ENCODE peak calls at places on chromosomes 5 and 9, in ten cellular contexts. One of them, this sample, is unnamed.

GRCh38 chr5:6705959-6706358 is 7.3 kb upstream of the TENT4A start:
- DNase-seq in K562: no peak
- DNase-seq in astrocyte of the cerebellum: no peak
- DNase-seq in astrocyte of the spinal cord: no peak
- DNase-seq in suprapubic skin: no peak
- DNase-seq in AG04450: no peak
- DNase-seq in RWPE1: no peak
- DNase-seq in SK-N-SH: no peak
- DNase-seq in upper lobe of right lung: no peak
- DNase-seq in HFFc6: no peak
- DNase-seq in this sample: peak; percentile 29

GRCh38 chr9:35398651-35399335 is 91.1 kb upstream of the RUSC2 start:
- DNase-seq in K562: no peak
- DNase-seq in astrocyte of the cerebellum: no peak
- DNase-seq in astrocyte of the spinal cord: no peak
- DNase-seq in suprapubic skin: no peak
- DNase-seq in AG04450: no peak
- DNase-seq in RWPE1: no peak
- DNase-seq in SK-N-SH: no peak
- DNase-seq in upper lobe of right lung: no peak
- DNase-seq in HFFc6: no peak
- DNase-seq in this sample: no peak

GRCh38 chr5:35877655-35878054 is 21.0 kb downstream of the IL7R start:
- DNase-seq in K562: no peak
- DNase-seq in astrocyte of the cerebellum: no peak
- DNase-seq in astrocyte of the spinal cord: peak; percentile 12
- DNase-seq in suprapubic skin: no peak
- DNase-seq in AG04450: no peak
- DNase-seq in RWPE1: no peak
- DNase-seq in SK-N-SH: no peak
- DNase-seq in upper lobe of right lung: no peak
- DNase-seq in HFFc6: no peak
- DNase-seq in this sample: no peak

GRCh38 chr9:14221558-14221957 is 92.4 kb downstream of the NFIB start:
- DNase-seq in K562: no peak
- DNase-seq in astrocyte of the cerebellum: peak; percentile 46
- DNase-seq in astrocyte of the spinal cord: peak; percentile 78
- DNase-seq in suprapubic skin: no peak
- DNase-seq in AG04450: no peak
- DNase-seq in RWPE1: peak; percentile 81
- DNase-seq in SK-N-SH: no peak
- DNase-seq in upper lobe of right lung: no peak
- DNase-seq in HFFc6: peak; percentile 74
- DNase-seq in this sample: no peak

GRCh38 chr5:38789134-38789533 is 56.7 kb upstream of the OSMR start:
- DNase-seq in K562: no peak
- DNase-seq in astrocyte of the cerebellum: no peak
- DNase-seq in astrocyte of the spinal cord: peak; percentile 49
- DNase-seq in suprapubic skin: no peak
- DNase-seq in AG04450: no peak
- DNase-seq in RWPE1: no peak
- DNase-seq in SK-N-SH: no peak
- DNase-seq in upper lobe of right lung: no peak
- DNase-seq in HFFc6: no peak
- DNase-seq in this sample: no peak

GRCh38 chr5:2757563-2758311 is 6.3 kb upstream of the IRX2 start:
- DNase-seq in K562: no peak
- DNase-seq in astrocyte of the cerebellum: no peak
- DNase-seq in astrocyte of the spinal cord: no peak
- DNase-seq in suprapubic skin: no peak
- DNase-seq in AG04450: no peak
- DNase-seq in RWPE1: peak; percentile 97
- DNase-seq in SK-N-SH: no peak
- DNase-seq in upper lobe of right lung: peak; percentile 79
- DNase-seq in HFFc6: peak; percentile 81
- DNase-seq in this sample: no peak

GRCh38 chr5:61253547-61253946 is 78.5 kb upstream of the ZSWIM6 start:
- DNase-seq in K562: no peak
- DNase-seq in astrocyte of the cerebellum: no peak
- DNase-seq in astrocyte of the spinal cord: no peak
- DNase-seq in suprapubic skin: no peak
- DNase-seq in AG04450: no peak
- DNase-seq in RWPE1: no peak
- DNase-seq in SK-N-SH: no peak
- DNase-seq in upper lobe of right lung: no peak
- DNase-seq in HFFc6: no peak
- DNase-seq in this sample: no peak

GRCh38 chr9:130290353-130291181 is 25.0 kb downstream of the HMCN2 start:
- DNase-seq in K562: no peak
- DNase-seq in astrocyte of the cerebellum: no peak
- DNase-seq in astrocyte of the spinal cord: no peak
- DNase-seq in suprapubic skin: no peak
- DNase-seq in AG04450: no peak
- DNase-seq in RWPE1: no peak
- DNase-seq in SK-N-SH: no peak
- DNase-seq in upper lobe of right lung: no peak
- DNase-seq in HFFc6: peak; percentile 15
- DNase-seq in this sample: no peak

GRCh38 chr5:87268126-87268969 is 665 bp downstream of the RASA1 start:
- DNase-seq in K562: peak; percentile 46
- DNase-seq in astrocyte of the cerebellum: peak; percentile 19
- DNase-seq in astrocyte of the spinal cord: peak; percentile 73
- DNase-seq in suprapubic skin: peak; percentile 79
- DNase-seq in AG04450: peak; percentile 18
- DNase-seq in RWPE1: peak; percentile 64
- DNase-seq in SK-N-SH: peak; percentile 79
- DNase-seq in upper lobe of right lung: peak; percentile 80
- DNase-seq in HFFc6: peak; percentile 69
- DNase-seq in this sample: peak; percentile 77

GRCh38 chr5:74289238-74289637 is 351.3 kb downstream of the ENC1 start:
- DNase-seq in K562: no peak
- DNase-seq in astrocyte of the cerebellum: no peak
- DNase-seq in astrocyte of the spinal cord: no peak
- DNase-seq in suprapubic skin: no peak
- DNase-seq in AG04450: no peak
- DNase-seq in RWPE1: peak; percentile 31
- DNase-seq in SK-N-SH: no peak
- DNase-seq in upper lobe of right lung: no peak
- DNase-seq in HFFc6: no peak
- DNase-seq in this sample: no peak
- TF ChIP-seq CTCF in K562: no peak
- TF ChIP-seq CTCF in astrocyte of the cerebellum: no peak
- TF ChIP-seq CTCF in astrocyte of the spinal cord: no peak
- TF ChIP-seq CTCF in suprapubic skin: no peak
- TF ChIP-seq CTCF in AG04450: no peak
- TF ChIP-seq CTCF in RWPE1: no peak
- TF ChIP-seq CTCF in SK-N-SH: no peak
- TF ChIP-seq CTCF in upper lobe of right lung: no peak
- TF ChIP-seq CTCF in HFFc6: no peak
- TF ChIP-seq CTCF in this sample: no peak

GRCh38 chr9:38700695-38701094 is 19.2 kb downstream of the FAM240B start:
- DNase-seq in K562: no peak
- DNase-seq in astrocyte of the cerebellum: peak; percentile 67
- DNase-seq in astrocyte of the spinal cord: peak; percentile 71
- DNase-seq in suprapubic skin: no peak
- DNase-seq in AG04450: no peak
- DNase-seq in RWPE1: peak; percentile 76
- DNase-seq in SK-N-SH: no peak
- DNase-seq in upper lobe of right lung: no peak
- DNase-seq in HFFc6: no peak
- DNase-seq in this sample: no peak
- TF ChIP-seq CTCF in K562: no peak
- TF ChIP-seq CTCF in astrocyte of the cerebellum: peak; percentile 39
- TF ChIP-seq CTCF in astrocyte of the spinal cord: peak; percentile 19
- TF ChIP-seq CTCF in suprapubic skin: no peak
- TF ChIP-seq CTCF in AG04450: no peak
- TF ChIP-seq CTCF in RWPE1: no peak
- TF ChIP-seq CTCF in SK-N-SH: no peak
- TF ChIP-seq CTCF in upper lobe of right lung: no peak
- TF ChIP-seq CTCF in HFFc6: no peak
- TF ChIP-seq CTCF in this sample: no peak

DNA sequence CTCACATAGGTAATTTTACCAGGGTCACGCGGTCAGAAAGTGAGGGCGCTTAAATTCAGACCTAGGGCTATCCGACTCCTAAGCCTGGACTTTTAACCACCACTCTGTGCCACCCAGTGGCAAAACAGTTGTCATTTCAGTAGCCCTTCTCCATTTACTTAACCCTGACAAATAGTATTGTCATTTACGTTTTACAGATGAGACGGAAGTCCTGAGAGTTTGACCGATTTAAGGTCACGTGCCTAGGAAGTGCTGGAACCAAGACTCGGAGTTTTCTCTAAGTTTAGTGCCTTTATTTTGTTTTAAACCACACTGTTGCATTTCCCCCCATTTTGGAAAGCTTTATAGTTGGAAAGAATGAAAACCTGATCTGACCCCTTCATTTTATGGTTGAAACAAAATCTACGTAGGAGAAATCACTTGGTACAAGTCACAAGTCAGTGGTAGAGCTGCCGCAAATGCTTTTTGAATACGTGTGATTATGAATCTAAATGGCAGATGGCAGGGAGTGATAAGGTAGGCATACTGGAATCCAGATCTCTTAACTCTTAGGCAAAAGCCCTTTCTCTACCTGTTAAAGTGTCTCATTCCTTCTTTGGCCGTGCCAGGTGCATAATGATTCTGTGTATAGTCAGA is 701 bp downstream of the MRRF start:
- DNase-seq in K562: peak; percentile 22
- DNase-seq in astrocyte of the cerebellum: no peak
- DNase-seq in astrocyte of the spinal cord: peak; percentile 14
- DNase-seq in suprapubic skin: no peak
- DNase-seq in AG04450: no peak
- DNase-seq in RWPE1: no peak
- DNase-seq in SK-N-SH: no peak
- DNase-seq in upper lobe of right lung: no peak
- DNase-seq in HFFc6: peak; percentile 25
- DNase-seq in this sample: no peak
- TF ChIP-seq CTCF in K562: peak; percentile 39
- TF ChIP-seq CTCF in astrocyte of the cerebellum: no peak
- TF ChIP-seq CTCF in astrocyte of the spinal cord: no peak
- TF ChIP-seq CTCF in suprapubic skin: no peak
- TF ChIP-seq CTCF in AG04450: no peak
- TF ChIP-seq CTCF in RWPE1: no peak
- TF ChIP-seq CTCF in SK-N-SH: no peak
- TF ChIP-seq CTCF in upper lobe of right lung: no peak
- TF ChIP-seq CTCF in HFFc6: peak; percentile 37
- TF ChIP-seq CTCF in this sample: no peak

DNA sequence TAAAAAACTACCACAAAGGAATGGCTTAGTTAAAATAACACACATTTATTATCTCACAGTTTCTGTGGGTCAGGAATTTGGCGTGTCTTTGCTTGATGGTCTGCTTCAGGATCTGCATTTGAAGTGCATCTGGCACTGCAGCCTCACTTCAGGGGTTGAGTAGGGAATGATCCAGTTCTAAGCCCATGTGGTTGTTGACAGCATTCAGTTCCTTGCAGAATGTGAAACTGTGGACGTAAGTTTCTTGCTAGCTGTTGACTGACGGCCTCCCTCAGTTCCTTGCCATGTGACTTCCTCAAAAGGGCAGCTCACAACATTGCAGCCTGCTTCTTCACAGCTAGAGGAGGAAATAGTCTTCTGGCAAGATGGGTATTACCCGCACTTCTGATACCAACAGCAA is 2.1 kb upstream of the OGN start:
- DNase-seq in K562: no peak
- DNase-seq in astrocyte of the cerebellum: no peak
- DNase-seq in astrocyte of the spinal cord: no peak
- DNase-seq in suprapubic skin: no peak
- DNase-seq in AG04450: no peak
- DNase-seq in RWPE1: no peak
- DNase-seq in SK-N-SH: no peak
- DNase-seq in upper lobe of right lung: no peak
- DNase-seq in HFFc6: no peak
- DNase-seq in this sample: no peak
- TF ChIP-seq CTCF in K562: no peak
- TF ChIP-seq CTCF in astrocyte of the cerebellum: no peak
- TF ChIP-seq CTCF in astrocyte of the spinal cord: no peak
- TF ChIP-seq CTCF in suprapubic skin: no peak
- TF ChIP-seq CTCF in AG04450: no peak
- TF ChIP-seq CTCF in RWPE1: no peak
- TF ChIP-seq CTCF in SK-N-SH: no peak
- TF ChIP-seq CTCF in upper lobe of right lung: no peak
- TF ChIP-seq CTCF in HFFc6: no peak
- TF ChIP-seq CTCF in this sample: no peak

GRCh38 chr9:70160672-70161413 is 97.9 kb upstream of the SMC5 start:
- DNase-seq in K562: no peak
- DNase-seq in astrocyte of the cerebellum: no peak
- DNase-seq in astrocyte of the spinal cord: no peak
- DNase-seq in suprapubic skin: no peak
- DNase-seq in AG04450: no peak
- DNase-seq in RWPE1: no peak
- DNase-seq in SK-N-SH: no peak
- DNase-seq in upper lobe of right lung: no peak
- DNase-seq in HFFc6: no peak
- DNase-seq in this sample: no peak
- TF ChIP-seq CTCF in K562: no peak
- TF ChIP-seq CTCF in astrocyte of the cerebellum: no peak
- TF ChIP-seq CTCF in astrocyte of the spinal cord: no peak
- TF ChIP-seq CTCF in suprapubic skin: no peak
- TF ChIP-seq CTCF in AG04450: no peak
- TF ChIP-seq CTCF in RWPE1: no peak
- TF ChIP-seq CTCF in SK-N-SH: no peak
- TF ChIP-seq CTCF in upper lobe of right lung: no peak
- TF ChIP-seq CTCF in HFFc6: no peak
- TF ChIP-seq CTCF in this sample: no peak

GRCh38 chr5:168365581-168366081 is 74.2 kb downstream of the WWC1 start:
- DNase-seq in K562: no peak
- DNase-seq in astrocyte of the cerebellum: no peak
- DNase-seq in astrocyte of the spinal cord: peak; percentile 18
- DNase-seq in suprapubic skin: peak; percentile 74
- DNase-seq in AG04450: no peak
- DNase-seq in RWPE1: peak; percentile 86
- DNase-seq in SK-N-SH: no peak
- DNase-seq in upper lobe of right lung: peak; percentile 82
- DNase-seq in HFFc6: peak; percentile 6
- DNase-seq in this sample: no peak
- TF ChIP-seq CTCF in K562: no peak
- TF ChIP-seq CTCF in astrocyte of the cerebellum: peak; percentile 58
- TF ChIP-seq CTCF in astrocyte of the spinal cord: peak; percentile 37
- TF ChIP-seq CTCF in suprapubic skin: peak; percentile 44
- TF ChIP-seq CTCF in AG04450: peak; percentile 17
- TF ChIP-seq CTCF in RWPE1: peak; percentile 77
- TF ChIP-seq CTCF in SK-N-SH: no peak
- TF ChIP-seq CTCF in upper lobe of right lung: peak; percentile 27
- TF ChIP-seq CTCF in HFFc6: peak; percentile 13
- TF ChIP-seq CTCF in this sample: no peak

DNA sequence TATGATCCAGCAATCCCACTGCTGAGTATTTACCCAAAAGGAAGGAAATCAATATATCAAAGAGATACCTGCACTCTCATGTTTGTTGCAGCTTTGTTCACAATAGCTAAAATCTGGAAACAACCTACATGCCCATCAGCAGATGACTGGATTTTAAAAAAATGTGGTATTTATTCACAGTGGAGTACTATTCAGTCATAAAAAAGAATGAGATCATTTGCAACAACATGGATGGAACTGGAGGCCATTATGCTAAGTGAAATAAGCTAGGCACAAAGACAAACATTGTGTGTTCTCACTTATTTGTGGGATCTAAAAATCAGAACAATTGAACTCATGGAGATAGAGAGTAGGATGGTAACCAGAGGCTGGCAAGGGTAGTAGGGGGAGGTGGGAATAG is 33.1 kb downstream of the CYSTM1 start:
- DNase-seq in K562: no peak
- DNase-seq in astrocyte of the cerebellum: no peak
- DNase-seq in astrocyte of the spinal cord: no peak
- DNase-seq in suprapubic skin: no peak
- DNase-seq in AG04450: no peak
- DNase-seq in RWPE1: no peak
- DNase-seq in SK-N-SH: no peak
- DNase-seq in upper lobe of right lung: no peak
- DNase-seq in HFFc6: no peak
- DNase-seq in this sample: no peak
- TF ChIP-seq CTCF in K562: no peak
- TF ChIP-seq CTCF in astrocyte of the cerebellum: no peak
- TF ChIP-seq CTCF in astrocyte of the spinal cord: no peak
- TF ChIP-seq CTCF in suprapubic skin: no peak
- TF ChIP-seq CTCF in AG04450: no peak
- TF ChIP-seq CTCF in RWPE1: no peak
- TF ChIP-seq CTCF in SK-N-SH: no peak
- TF ChIP-seq CTCF in upper lobe of right lung: no peak
- TF ChIP-seq CTCF in HFFc6: no peak
- TF ChIP-seq CTCF in this sample: no peak

This sample was measured in type B pancreatic cell.